ENCODE peak calls at places on chromosome 1, in four cellular contexts. J is lower leg skin, G is SJSA1, K is right cardiac atrium. B is an unnamed sample.

GRCh38 chr1:75655931-75656330 is 45.0 kb upstream of the SLC44A5 start:
- DNase-seq in K (no peak), J (no peak), G (no peak), B (no peak)

GRCh38 chr1:28973850-28974841 is 59.8 kb downstream of the EPB41 start:
- DNase-seq in J (no peak), G (no peak), K (no peak), B (peak)

GRCh38 chr1:219664310-219665029 is 51.6 kb upstream of the ZC3H11B start:
- DNase-seq in K (no peak), G (no peak), J (no peak), B (no peak)

GRCh38 chr1:110916669-110917306 is 43.8 kb downstream of the CD53 start:
- DNase-seq in G (no peak), J (no peak), K (no peak), B (peak)

GRCh38 chr1:30919025-30919881 is 10.7 kb upstream of the SDC3 start:
- DNase-seq in J (no peak), K (no peak), G (peak), B (no peak)

GRCh38 chr1:94286864-94287437 is 49.6 kb upstream of the ARHGAP29 start:
- DNase-seq in G (no peak), J (no peak), K (no peak), B (peak)

GRCh38 chr1:39672551-39672947 is 642 bp upstream of the NT5C1A start:
- DNase-seq in K (peak), J (no peak), G (no peak), B (no peak)

GRCh38 chr1:173187838-173188237 is 19.3 kb downstream of the TNFSF4 start:
- DNase-seq in J (no peak), G (no peak), K (no peak), B (no peak)

GRCh38 chr1:197859024-197859423 is 43.4 kb upstream of the C1orf53 start:
- DNase-seq in G (no peak), J (no peak), K (no peak), B (no peak)

GRCh38 chr1:2953688-2954285 is 67.5 kb upstream of the ACTRT2 start:
- DNase-seq in K (no peak), J (no peak), G (no peak), B (no peak)

DNA sequence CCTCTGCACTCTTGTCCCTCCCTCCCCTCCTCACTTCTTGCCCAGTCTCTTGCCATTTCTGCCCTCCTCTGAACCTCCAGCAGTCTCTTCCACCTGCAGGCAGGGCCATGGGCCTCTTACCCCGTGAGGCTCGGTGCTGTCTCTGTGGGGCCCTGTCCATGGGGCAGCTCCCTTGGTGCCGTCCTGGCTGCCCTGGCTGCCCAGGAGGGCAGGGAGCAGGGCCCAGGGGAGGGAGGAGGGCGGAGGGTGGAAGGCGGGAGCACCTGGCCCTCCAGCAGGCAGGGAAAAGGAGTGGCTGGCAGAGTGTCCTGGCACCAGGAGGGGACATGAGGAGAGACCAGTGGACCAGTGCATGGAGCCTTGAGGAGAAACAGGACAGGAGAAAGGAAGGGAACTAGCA is at the start of gene RORC:
- DNase-seq in K (no peak), G (no peak), J (no peak), B (no peak)
- H3K4me3 ChIP-seq in K (no peak), G (no peak), J (peak), B (no peak)

GRCh38 chr1:1630965-1631792 is 794 bp upstream of the MMP23B start:
- DNase-seq in J (no peak), G (no peak), K (peak), B (no peak)
- H3K4me3 ChIP-seq in J (no peak), G (no peak), K (peak), B (no peak)

GRCh38 chr1:47444317-47444577 is 6.4 kb downstream of the FOXD2 start:
- DNase-seq in J (no peak), K (no peak), G (no peak), B (no peak)
- H3K4me3 ChIP-seq in J (no peak), K (peak), G (peak), B (no peak)

GRCh38 chr1:62682531-62682930 is 5.7 kb downstream of the DOCK7 start:
- DNase-seq in K (no peak), J (no peak), G (no peak), B (no peak)

GRCh38 chr1:62672029-62672428 is 16.2 kb downstream of the DOCK7 start:
- DNase-seq in J (no peak), G (no peak), K (no peak), B (no peak)

GRCh38 chr1:62673629-62674028 is 14.6 kb downstream of the DOCK7 start:
- DNase-seq in G (no peak), J (no peak), K (no peak), B (no peak)

DNA sequence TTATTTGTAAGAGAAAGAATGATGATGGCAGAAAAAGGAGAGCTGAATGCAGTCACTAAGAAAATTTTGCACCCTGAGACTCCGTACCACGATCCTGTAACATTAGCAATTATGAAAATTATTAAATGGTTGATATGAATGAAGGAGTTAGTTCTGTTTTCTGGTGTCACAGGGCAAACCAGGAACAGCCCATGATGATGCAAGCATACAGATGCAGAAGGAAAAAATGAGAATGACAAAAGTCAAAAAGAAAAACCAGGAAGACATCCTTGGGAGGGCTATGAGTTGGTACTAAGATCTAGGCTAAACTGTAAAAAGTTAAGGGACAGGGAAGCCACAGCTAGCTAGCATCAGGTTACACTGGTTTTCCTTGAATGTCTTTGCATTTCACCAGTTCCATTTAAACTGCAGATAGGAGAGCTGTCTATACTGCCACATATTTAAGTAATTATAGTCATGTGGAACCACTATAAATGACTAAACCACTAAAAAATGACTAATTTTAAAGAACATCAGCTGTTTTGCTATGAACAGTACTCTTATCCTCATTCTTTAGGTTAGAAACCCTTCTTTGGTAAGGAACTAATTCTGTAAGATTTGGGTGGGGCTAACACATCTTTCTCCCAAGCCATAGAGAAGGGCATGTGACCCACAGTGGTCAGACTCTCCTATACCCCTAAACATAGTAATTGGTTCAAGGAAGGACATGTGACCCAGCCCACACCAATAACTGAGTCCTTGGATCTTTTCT is 11.4 kb downstream of the DOCK7 start:
- DNase-seq in K (no peak), J (no peak), G (no peak), B (no peak)
- H3K4me3 ChIP-seq in K (no peak), J (no peak), G (no peak), B (no peak)

B was measured in PC-9.